ENCODE peak calls at places on chromosomes 11 and 22, in six cellular contexts. One of them, this sample, is unnamed.

GRCh38 chr22:40289991-40290459 is 56.3 kb upstream of the ADSL start:
- DNase-seq in H1: no peak
- DNase-seq in K562: no peak
- DNase-seq in GM12891: no peak
- DNase-seq in HepG2: no peak
- DNase-seq in GM12878: peak
- DNase-seq in this sample: peak

GRCh38 chr11:34749666-34750659 is 129.1 kb downstream of the EHF start:
- DNase-seq in H1: no peak
- DNase-seq in K562: no peak
- DNase-seq in GM12891: no peak
- DNase-seq in HepG2: no peak
- DNase-seq in GM12878: no peak
- DNase-seq in this sample: no peak

GRCh38 chr11:45444796-45445195 is 158.7 kb upstream of the SYT13 start:
- DNase-seq in H1: no peak
- DNase-seq in K562: no peak
- DNase-seq in GM12891: no peak
- DNase-seq in HepG2: no peak
- DNase-seq in GM12878: no peak
- DNase-seq in this sample: no peak

GRCh38 chr11:10751581-10751940 is 515 bp downstream of the CTR9 start:
- DNase-seq in H1: no peak
- DNase-seq in K562: no peak
- DNase-seq in GM12891: no peak
- DNase-seq in HepG2: no peak
- DNase-seq in GM12878: no peak
- DNase-seq in this sample: no peak

GRCh38 chr11:68411501-68411991 is 49.0 kb upstream of the PPP6R3 start:
- DNase-seq in H1: no peak
- DNase-seq in K562: no peak
- DNase-seq in GM12891: no peak
- DNase-seq in HepG2: no peak
- DNase-seq in GM12878: no peak
- DNase-seq in this sample: no peak

GRCh38 chr11:112961751-112962747 is 829 bp downstream of the NCAM1 start:
- DNase-seq in H1: peak
- DNase-seq in K562: no peak
- DNase-seq in GM12891: peak
- DNase-seq in HepG2: no peak
- DNase-seq in GM12878: no peak
- DNase-seq in this sample: no peak

GRCh38 chr22:36196254-36197064 is 5.2 kb downstream of the APOL4 start:
- DNase-seq in H1: no peak
- DNase-seq in K562: no peak
- DNase-seq in GM12891: no peak
- DNase-seq in HepG2: no peak
- DNase-seq in GM12878: no peak
- DNase-seq in this sample: no peak

GRCh38 chr11:95095858-95096587 is 6.4 kb downstream of the ENDOD1 start:
- DNase-seq in H1: no peak
- DNase-seq in K562: no peak
- DNase-seq in GM12891: no peak
- DNase-seq in HepG2: no peak
- DNase-seq in GM12878: peak
- DNase-seq in this sample: no peak

GRCh38 chr11:118924591-118925585 is 838 bp downstream of the BCL9L start:
- DNase-seq in H1: peak
- DNase-seq in K562: peak
- DNase-seq in GM12891: peak
- DNase-seq in HepG2: no peak
- DNase-seq in GM12878: no peak
- DNase-seq in this sample: peak

GRCh38 chr11:65292866-65293265 is 21.8 kb upstream of the CDC42EP2 start:
- DNase-seq in H1: no peak
- DNase-seq in K562: no peak
- DNase-seq in GM12891: no peak
- DNase-seq in HepG2: no peak
- DNase-seq in GM12878: no peak
- DNase-seq in this sample: no peak

GRCh38 chr11:65295571-65296338 is 18.9 kb upstream of the CDC42EP2 start:
- DNase-seq in H1: no peak
- DNase-seq in K562: no peak
- DNase-seq in GM12891: no peak
- DNase-seq in HepG2: no peak
- DNase-seq in GM12878: no peak
- DNase-seq in this sample: no peak

GRCh38 chr11:65291613-65292012 is 23.1 kb upstream of the CDC42EP2 start:
- DNase-seq in H1: no peak
- DNase-seq in K562: no peak
- DNase-seq in GM12891: no peak
- DNase-seq in HepG2: peak
- DNase-seq in GM12878: no peak
- DNase-seq in this sample: no peak

GRCh38 chr11:65295001-65295400 is 19.7 kb upstream of the CDC42EP2 start:
- DNase-seq in H1: no peak
- DNase-seq in K562: no peak
- DNase-seq in GM12891: no peak
- DNase-seq in HepG2: no peak
- DNase-seq in GM12878: no peak
- DNase-seq in this sample: no peak

DNA sequence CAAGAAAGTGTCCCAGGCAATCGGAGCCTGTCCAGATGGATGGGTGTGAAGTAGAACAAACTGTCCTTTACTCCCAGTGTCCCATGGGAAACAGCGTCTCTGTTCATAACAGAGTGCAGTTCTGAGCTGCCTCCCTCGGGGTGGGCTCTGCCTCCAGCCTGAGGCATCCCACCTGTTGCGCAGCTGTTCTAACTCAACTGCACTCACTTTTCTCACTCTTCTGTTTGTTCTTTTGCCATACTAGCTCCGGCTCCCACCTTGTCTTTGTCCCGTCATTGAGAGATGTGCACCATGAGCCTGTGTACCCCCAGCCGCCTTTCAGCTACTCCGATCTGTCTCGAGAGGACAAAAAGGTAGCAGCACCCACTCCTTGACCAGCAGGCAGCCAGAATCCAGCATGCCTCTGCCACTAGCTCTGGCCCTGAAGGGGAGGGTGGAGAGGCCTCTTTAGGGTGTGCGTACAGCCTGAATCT is 20.7 kb upstream of the CDC42EP2 start:
- DNase-seq in H1: no peak
- DNase-seq in K562: no peak
- DNase-seq in GM12891: no peak
- DNase-seq in HepG2: no peak
- DNase-seq in GM12878: no peak
- DNase-seq in this sample: no peak
- TF ChIP-seq POLR2AphosphoS5 in H1: no peak
- TF ChIP-seq POLR2AphosphoS5 in K562: no peak
- TF ChIP-seq POLR2AphosphoS5 in GM12891: no peak
- TF ChIP-seq POLR2AphosphoS5 in HepG2: no peak
- TF ChIP-seq POLR2AphosphoS5 in GM12878: no peak
- TF ChIP-seq POLR2AphosphoS5 in this sample: no peak

DNA sequence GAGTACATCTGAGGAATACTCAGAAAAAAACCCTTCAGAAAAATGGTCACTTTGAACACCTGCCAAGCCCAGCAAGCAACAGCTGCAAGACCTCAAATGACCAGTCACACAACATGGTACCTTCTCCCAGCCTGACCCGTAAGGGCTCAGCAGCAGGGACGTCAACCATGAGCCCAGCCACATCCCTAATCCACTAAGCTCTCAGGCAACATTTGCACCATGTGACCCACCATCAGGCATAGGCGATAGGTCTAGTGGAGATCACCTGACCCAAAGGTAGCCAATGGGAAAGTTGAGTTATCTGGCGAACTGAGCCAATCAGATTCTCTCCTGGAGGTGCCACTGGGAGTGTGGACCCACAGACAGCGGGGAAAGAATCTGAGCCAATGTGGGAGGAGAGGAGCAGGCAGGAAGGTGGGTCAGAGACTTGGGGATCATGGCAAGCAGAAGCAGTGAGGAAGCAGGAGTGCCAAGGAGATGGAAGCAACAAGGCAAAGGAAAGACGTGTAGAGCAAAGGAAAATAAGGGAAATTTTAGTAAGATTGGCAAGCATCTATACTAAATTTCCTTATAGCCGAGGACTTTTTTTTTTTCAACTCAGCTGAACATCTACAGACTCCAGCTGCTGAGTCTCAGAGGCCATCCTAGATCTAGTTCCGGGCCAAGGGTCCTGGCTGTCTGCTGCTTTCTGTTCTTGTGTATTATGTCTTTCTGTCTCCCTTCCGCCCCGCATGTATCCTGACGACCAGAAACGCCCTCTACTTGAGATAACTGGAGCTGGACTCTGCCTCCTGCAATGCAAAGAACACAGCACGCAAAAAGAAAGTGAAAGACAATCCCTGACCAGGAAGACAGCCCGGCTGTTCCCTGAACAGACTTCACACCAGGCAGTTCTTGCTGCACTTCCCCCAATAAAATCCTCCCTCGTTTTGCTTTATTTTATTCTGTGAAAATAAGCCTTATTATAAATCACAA is 11.0 kb upstream of the PLAAT2 start:
- DNase-seq in H1: no peak
- DNase-seq in K562: peak
- DNase-seq in GM12891: no peak
- DNase-seq in HepG2: peak
- DNase-seq in GM12878: no peak
- DNase-seq in this sample: no peak
- TF ChIP-seq POLR2A in H1: no peak
- TF ChIP-seq POLR2A in K562: peak
- TF ChIP-seq POLR2A in GM12891: no peak
- TF ChIP-seq POLR2A in HepG2: no peak
- TF ChIP-seq POLR2A in GM12878: no peak
- TF ChIP-seq POLR2A in this sample: no peak

GRCh38 chr11:97461934-97462333 is 1072.1 kb downstream of the JRKL start:
- DNase-seq in H1: no peak
- DNase-seq in K562: no peak
- DNase-seq in GM12891: no peak
- DNase-seq in HepG2: no peak
- DNase-seq in GM12878: no peak
- DNase-seq in this sample: no peak
- TF ChIP-seq TAF1 in H1: no peak
- TF ChIP-seq TAF1 in K562: no peak
- TF ChIP-seq TAF1 in GM12891: no peak
- TF ChIP-seq TAF1 in HepG2: no peak
- TF ChIP-seq TAF1 in GM12878: no peak
- TF ChIP-seq TAF1 in this sample: no peak

DNA sequence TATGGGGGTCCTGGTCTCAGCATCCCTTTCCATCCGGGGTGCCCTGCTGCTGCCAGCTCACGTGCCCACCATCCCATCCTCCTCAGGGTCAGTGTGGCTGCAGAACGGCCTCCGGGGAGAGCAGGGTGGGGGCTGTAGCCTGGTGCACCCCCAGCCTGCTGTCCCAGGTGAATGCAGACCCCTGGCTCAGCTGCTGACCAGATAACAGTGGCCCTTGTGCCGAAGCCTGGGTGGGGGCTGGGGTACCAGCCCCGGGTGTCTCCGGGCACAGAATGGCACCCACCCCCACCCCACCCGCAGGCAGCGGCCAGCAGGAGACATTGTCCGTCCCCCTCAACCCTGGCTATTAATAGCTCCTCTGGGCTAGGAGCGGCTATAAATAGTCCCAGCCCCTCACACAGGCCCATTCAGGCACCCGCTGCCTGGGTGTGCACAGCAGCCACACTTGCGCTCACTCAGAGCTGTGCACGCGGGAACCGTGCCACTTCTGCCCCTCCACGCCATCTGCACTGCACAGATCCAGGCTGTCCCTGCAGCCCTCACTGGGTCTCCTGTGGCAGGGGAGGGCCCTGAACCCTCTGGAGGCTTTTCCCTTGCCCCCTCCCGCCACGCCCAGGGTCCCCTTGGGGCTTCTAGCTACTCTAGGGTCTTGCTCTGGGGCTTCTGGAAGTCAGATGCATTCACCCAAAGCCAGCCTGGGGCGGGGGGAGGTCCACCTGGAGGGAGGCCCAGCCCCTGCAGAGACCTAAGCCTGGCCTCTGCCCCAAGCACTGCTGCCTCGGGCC is 18.7 kb downstream of the CRELD2 start:
- DNase-seq in H1: no peak
- DNase-seq in K562: no peak
- DNase-seq in GM12891: no peak
- DNase-seq in HepG2: no peak
- DNase-seq in GM12878: no peak
- DNase-seq in this sample: no peak
- TF ChIP-seq POLR2AphosphoS5 in H1: no peak
- TF ChIP-seq POLR2AphosphoS5 in K562: no peak
- TF ChIP-seq POLR2AphosphoS5 in GM12891: no peak
- TF ChIP-seq POLR2AphosphoS5 in HepG2: no peak
- TF ChIP-seq POLR2AphosphoS5 in GM12878: no peak
- TF ChIP-seq POLR2AphosphoS5 in this sample: no peak

DNA sequence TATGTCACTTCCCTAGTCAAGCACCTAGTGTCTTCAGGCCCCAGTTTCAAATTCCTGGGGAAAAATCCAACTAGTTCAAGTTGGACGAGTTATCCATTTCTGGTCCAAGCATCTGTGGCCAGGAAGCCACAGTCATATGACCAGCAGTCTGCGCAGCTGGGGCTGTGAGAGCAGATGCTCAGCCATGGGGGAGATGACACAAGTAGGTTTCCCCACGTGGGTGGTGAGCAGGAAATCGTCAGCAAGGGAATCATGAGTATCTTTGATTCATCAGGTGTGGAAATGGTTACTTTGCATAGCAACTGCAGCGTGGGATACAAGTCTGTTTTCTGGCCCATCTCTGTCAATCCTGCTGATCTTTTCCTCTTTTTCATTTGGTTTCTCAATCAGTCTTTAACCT is 185.3 kb downstream of the C11orf91 start:
- DNase-seq in H1: no peak
- DNase-seq in K562: no peak
- DNase-seq in GM12891: no peak
- DNase-seq in HepG2: no peak
- DNase-seq in GM12878: no peak
- DNase-seq in this sample: no peak
- TF ChIP-seq POLR2A in H1: no peak
- TF ChIP-seq POLR2A in K562: no peak
- TF ChIP-seq POLR2A in GM12891: no peak
- TF ChIP-seq POLR2A in HepG2: no peak
- TF ChIP-seq POLR2A in GM12878: no peak
- TF ChIP-seq POLR2A in this sample: no peak

This sample was measured in GM12892.